ENCODE peak calls at places on chromosomes 6 and 20, in eight cellular contexts. P is fibroblast of lung, S is ovary, O is fibroblast of mammary gland, M is OCI-LY7, N is astrocyte of the cerebellum, L is lung, W is nephron progenitor cell. T is an unnamed sample.

GRCh38 chr6:133254552-133255228 is 13.5 kb downstream of the EYA4 start:
- DNase-seq in P (peak), S (no peak), O (peak), M (no peak), N (no peak), L (no peak), W (no peak), T (no peak)

GRCh38 chr6:30836431-30836866 is 47.9 kb upstream of the DDR1 start:
- DNase-seq in P (peak), S (peak), O (peak), M (no peak), N (no peak), L (no peak), W (no peak), T (no peak)

GRCh38 chr6:157143885-157144795 is 179.2 kb downstream of the TMEM242 start:
- DNase-seq in P (peak), S (peak), O (peak), M (no peak), N (no peak), L (no peak), W (no peak), T (no peak)

GRCh38 chr20:32964575-32964974 is 39.7 kb downstream of the SUN5 start:
- DNase-seq in P (no peak), S (no peak), O (no peak), M (no peak), N (no peak), L (no peak), W (no peak), T (no peak)

GRCh38 chr20:51529758-51530157 is 12.8 kb downstream of the NFATC2 start:
- DNase-seq in P (peak), S (no peak), O (no peak), M (peak), N (no peak), L (no peak), W (no peak), T (no peak)

GRCh38 chr6:96909826-96910225 is 12.1 kb upstream of the NDUFAF4 start:
- DNase-seq in P (no peak), S (no peak), O (no peak), M (no peak), N (no peak), L (no peak), W (no peak), T (no peak)

GRCh38 chr6:35844290-35844689 is 39.1 kb downstream of the LHFPL5 start:
- DNase-seq in P (no peak), S (no peak), O (no peak), M (no peak), N (no peak), L (no peak), W (no peak), T (no peak)

GRCh38 chr6:41278699-41279405 is 7.6 kb downstream of the TREM1 start:
- DNase-seq in P (peak), S (no peak), O (peak), M (peak), N (peak), L (peak), W (peak), T (no peak)

GRCh38 chr6:52577778-52578473 is 1.1 kb upstream of the TRAM2 start:
- DNase-seq in P (no peak), S (no peak), O (no peak), M (no peak), N (no peak), L (no peak), W (no peak), T (no peak)

GRCh38 chr6:73985891-73986290 is 289.9 kb downstream of the CD109 start:
- DNase-seq in P (peak), S (no peak), O (peak), M (no peak), N (no peak), L (no peak), W (no peak), T (no peak)

GRCh38 chr6:101089640-101090039 is 208.5 kb upstream of the ASCC3 start:
- DNase-seq in P (no peak), S (no peak), O (no peak), M (no peak), N (no peak), L (no peak), W (no peak), T (no peak)

GRCh38 chr6:156840136-156840535 is 63.0 kb downstream of the ARID1B start:
- DNase-seq in P (no peak), S (no peak), O (peak), M (no peak), N (no peak), L (no peak), W (no peak), T (no peak)

GRCh38 chr20:21832442-21833152 is 127.1 kb downstream of the PAX1 start:
- DNase-seq in P (no peak), S (no peak), O (peak), M (peak), N (no peak), L (no peak), W (no peak), T (no peak)

GRCh38 chr6:139433647-139434419 is 59.4 kb upstream of the CITED2 start:
- DNase-seq in P (peak), S (no peak), O (peak), M (no peak), N (no peak), L (no peak), W (no peak), T (no peak)

GRCh38 chr6:43873806-43874714 is 104.0 kb downstream of the VEGFA start:
- DNase-seq in P (no peak), S (no peak), O (no peak), M (no peak), N (no peak), L (no peak), W (peak), T (peak)

GRCh38 chr20:52747736-52748135 is 224.4 kb upstream of the TSHZ2 start:
- DNase-seq in P (peak), S (no peak), O (peak), M (peak), N (no peak), L (no peak), W (peak), T (no peak)

GRCh38 chr6:28710466-28711191 is 184.9 kb downstream of the GPX5 start:
- DNase-seq in P (peak), S (no peak), O (peak), M (peak), N (no peak), L (no peak), W (no peak), T (no peak)
- TF ChIP-seq CTCF in P (no peak), S (no peak), O (no peak), M (no peak), N (no peak), L (no peak), W (no peak), T (no peak)

DNA sequence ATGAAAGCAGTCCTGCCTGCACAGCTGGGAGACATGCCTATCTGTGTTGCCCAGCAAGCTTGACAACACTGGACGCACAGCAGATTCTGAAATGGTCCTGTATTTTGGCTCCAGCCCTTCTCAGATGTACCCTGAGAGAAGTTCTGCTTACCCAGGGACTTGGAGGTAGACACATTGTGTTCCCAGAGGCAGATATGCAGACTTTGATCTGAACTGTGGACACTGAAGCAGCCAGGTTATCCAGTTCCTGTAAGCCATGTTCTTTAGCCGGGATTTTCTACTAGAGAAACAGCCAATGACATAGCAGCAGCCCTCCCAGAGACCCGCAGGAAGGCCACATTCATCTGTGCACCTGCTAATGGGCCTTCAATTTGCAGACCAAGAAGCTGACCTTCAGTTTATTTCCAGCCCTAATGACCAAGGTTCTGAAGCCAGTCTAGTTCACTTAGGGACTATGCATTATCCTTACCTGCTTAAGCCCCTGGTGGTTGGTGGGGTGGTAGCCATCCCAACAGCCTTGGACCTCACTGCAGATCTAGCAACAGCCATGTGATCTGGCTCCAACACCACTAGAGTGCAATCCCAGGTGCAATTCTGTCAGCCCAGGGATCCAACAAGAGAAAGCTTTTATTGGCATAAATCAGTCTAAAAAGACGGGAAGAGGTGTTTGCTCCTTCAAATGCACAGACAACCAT is 134.2 kb downstream of the MEI4 start:
- DNase-seq in P (no peak), S (no peak), O (no peak), M (no peak), N (no peak), L (no peak), W (no peak), T (no peak)
- TF ChIP-seq CTCF in P (no peak), S (no peak), O (no peak), M (no peak), N (no peak), L (no peak), W (no peak), T (no peak)

GRCh38 chr20:7848351-7848750 is 91.9 kb downstream of the HAO1 start:
- DNase-seq in P (no peak), S (no peak), O (no peak), M (no peak), N (no peak), L (no peak), W (no peak), T (no peak)
- TF ChIP-seq CTCF in P (no peak), S (no peak), O (no peak), M (no peak), N (no peak), L (no peak), W (no peak), T (no peak)

GRCh38 chr6:56244528-56245253 is 2.7 kb downstream of the COL21A1 start:
- DNase-seq in P (no peak), S (no peak), O (no peak), M (no peak), N (no peak), L (no peak), W (no peak), T (no peak)

GRCh38 chr6:56245903-56246351 is 1.5 kb downstream of the COL21A1 start:
- DNase-seq in P (peak), S (no peak), O (peak), M (no peak), N (no peak), L (no peak), W (no peak), T (no peak)

GRCh38 chr6:56247654-56248122 is 308 bp upstream of the COL21A1 start:
- DNase-seq in P (no peak), S (no peak), O (no peak), M (no peak), N (no peak), L (no peak), W (no peak), T (no peak)

GRCh38 chr6:56246544-56246940 is 838 bp downstream of the COL21A1 start:
- DNase-seq in P (no peak), S (no peak), O (no peak), M (no peak), N (no peak), L (no peak), W (peak), T (no peak)

GRCh38 chr6:56246941-56247653 is at the start of gene COL21A1:
- DNase-seq in P (peak), S (peak), O (peak), M (no peak), N (no peak), L (peak), W (peak), T (peak)
- TF ChIP-seq CTCF in P (peak), S (no peak), O (peak), M (no peak), N (peak), L (no peak), W (peak), T (peak)

GRCh38 chr6:160679402-160679769 is 15.3 kb upstream of the LPA start:
- DNase-seq in P (no peak), S (peak), O (no peak), M (no peak), N (no peak), L (no peak), W (peak), T (peak)
- TF ChIP-seq CTCF in P (no peak), S (no peak), O (no peak), M (no peak), N (peak), L (no peak), W (peak), T (peak)

T was measured in progenitor cell of endocrine pancreas.